ENCODE peak calls at places on chromosomes 1 and 21, in nine cellular contexts. W, Y, J, H, A, K, Z, T and M are unnamed samples.
A peak's percentile ranks its signal among the peaks of the same experiment; 100 is the strongest.

GRCh38 chr1:25477448-25478034 is 46.8 kb downstream of the MACO1 start:
- DNase-seq in K (no peak), Z (no peak), H (no peak), A (no peak), J (no peak), Y (no peak), W (no peak), T (no peak), M (no peak)

GRCh38 chr21:44952929-44953627 is 13.2 kb downstream of the SLX9 start:
- DNase-seq in T (no peak), Z (no peak), Y (no peak), K (no peak), W (no peak), A (no peak), H (no peak), J (no peak), M (no peak)

GRCh38 chr1:33082575-33083112 is 1.7 kb downstream of the AZIN2 start:
- DNase-seq in K (peak; percentile 39), W (no peak), A (no peak), T (no peak), H (no peak), Y (no peak), J (no peak), Z (no peak), M (no peak)

GRCh38 chr1:154272999-154273563 is 652 bp downstream of the HAX1 start:
- DNase-seq in T (no peak), K (no peak), Z (no peak), H (no peak), W (peak; percentile 13), A (no peak), Y (no peak), J (no peak), M (no peak)

GRCh38 chr1:32337855-32338636 is 2.0 kb upstream of the MARCKSL1 start:
- DNase-seq in Z (no peak), Y (peak; percentile 46), H (no peak), K (peak; percentile 31), J (peak; percentile 66), T (no peak), A (no peak), W (no peak), M (peak; percentile 77)

GRCh38 chr21:29305561-29305960 is 6.8 kb downstream of the BACH1 start:
- DNase-seq in Y (no peak), J (no peak), W (no peak), A (no peak), Z (no peak), K (no peak), T (no peak), H (no peak), M (no peak)

GRCh38 chr1:111989531-111990025 is at the start of gene KCND3:
- DNase-seq in Z (no peak), W (peak; percentile 80), T (no peak), Y (peak; percentile 36), A (no peak), K (peak; percentile 3), J (no peak), H (no peak), M (no peak)

GRCh38 chr1:91511386-91511785 is 10.7 kb downstream of the CDC7 start:
- DNase-seq in J (no peak), A (peak; percentile 25), T (peak; percentile 32), W (peak; percentile 42), Y (no peak), H (no peak), K (peak; percentile 68), Z (peak; percentile 2), M (peak; percentile 47)

GRCh38 chr1:96782861-96783260 is 61.3 kb downstream of the PTBP2 start:
- DNase-seq in H (no peak), K (peak; percentile 52), J (no peak), T (no peak), W (peak; percentile 20), Z (no peak), Y (no peak), A (no peak), M (no peak)

GRCh38 chr1:19036049-19036546 is 79.6 kb upstream of the IFFO2 start:
- DNase-seq in H (no peak), J (no peak), T (no peak), Z (no peak), Y (no peak), A (no peak), K (no peak), W (no peak), M (no peak)

GRCh38 chr1:176448340-176448739 is 14.6 kb upstream of the PAPPA2 start:
- DNase-seq in J (no peak), W (no peak), Y (no peak), A (no peak), K (no peak), H (no peak), T (no peak), Z (no peak), M (no peak)

GRCh38 chr1:24189528-24189927 is 2.4 kb upstream of the IFNLR1 start:
- DNase-seq in T (no peak), Y (peak; percentile 28), Z (no peak), A (no peak), H (no peak), W (no peak), K (no peak), J (peak; percentile 80), M (peak; percentile 65)

GRCh38 chr1:186330758-186331157 is 44.3 kb downstream of the TPR start:
- DNase-seq in J (no peak), W (no peak), H (no peak), T (no peak), A (no peak), Z (no peak), K (no peak), Y (no peak), M (peak; percentile 5)

GRCh38 chr21:39441502-39442475 is 3.8 kb downstream of the LCA5L start:
- DNase-seq in K (peak; percentile 68), T (peak; percentile 28), W (peak; percentile 67), J (no peak), H (peak; percentile 27), Y (peak; percentile 40), A (no peak), Z (peak; percentile 15), M (peak; percentile 70)

GRCh38 chr21:40952551-40953330 is 105.8 kb upstream of the DSCAM start:
- DNase-seq in J (no peak), T (no peak), K (no peak), H (no peak), A (no peak), Y (no peak), Z (no peak), W (no peak), M (no peak)

GRCh38 chr1:26993237-26994019 is at the start of gene TRNP1:
- DNase-seq in Z (peak; percentile 30), H (peak; percentile 33), J (no peak), Y (peak; percentile 82), W (peak; percentile 99), T (peak; percentile 63), A (no peak), K (peak; percentile 78), M (peak; percentile 79)

GRCh38 chr1:178262101-178262500 is 168.2 kb downstream of the RASAL2 start:
- DNase-seq in J (no peak), W (no peak), H (no peak), Y (no peak), A (peak; percentile 43), K (peak; percentile 92), T (no peak), Z (peak; percentile 89), M (no peak)

GRCh38 chr1:164921493-164921892 is 362.5 kb downstream of the PBX1 start:
- DNase-seq in Y (no peak), H (no peak), Z (no peak), T (no peak), W (no peak), K (no peak), J (no peak), A (no peak), M (no peak)

GRCh38 chr1:163870666-163871065 is 548.9 kb downstream of the NUF2 start:
- DNase-seq in Z (no peak), A (no peak), K (no peak), H (no peak), W (peak; percentile 42), J (no peak), T (no peak), Y (no peak), M (no peak)

GRCh38 chr1:184296466-184297243 is 90.2 kb upstream of the C1orf21 start:
- DNase-seq in J (no peak), H (no peak), Z (no peak), T (peak; percentile 83), W (peak; percentile 72), Y (peak; percentile 94), K (peak; percentile 91), A (peak; percentile 90), M (no peak)

GRCh38 chr1:46621930-46622329 is 5.3 kb upstream of the MOB3C start:
- DNase-seq in W (no peak), Y (no peak), K (no peak), H (no peak), Z (no peak), T (no peak), J (no peak), A (no peak), M (no peak)

GRCh38 chr1:208880433-208881100 is 636.4 kb upstream of the PLXNA2 start:
- DNase-seq in Z (no peak), H (no peak), J (no peak), Y (no peak), A (no peak), T (no peak), W (no peak), K (no peak), M (no peak)

GRCh38 chr1:31760901-31761470 is 3.2 kb downstream of the ADGRB2 start:
- DNase-seq in T (no peak), Y (peak; percentile 62), H (peak; percentile 65), Z (no peak), K (peak; percentile 60), W (peak; percentile 92), J (no peak), A (no peak), M (peak; percentile 81)

GRCh38 chr1:109767596-109768334 is 4.0 kb upstream of the EPS8L3 start:
- DNase-seq in A (no peak), W (no peak), Z (no peak), Y (peak; percentile 1), H (no peak), K (no peak), J (no peak), T (no peak), M (no peak)

GRCh38 chr1:34398205-34398915 is 221.7 kb downstream of the C1orf94 start:
- DNase-seq in W (no peak), J (no peak), Y (no peak), H (no peak), T (no peak), A (no peak), K (no peak), Z (no peak), M (no peak)

GRCh38 chr1:26237230-26237966 is 3.4 kb downstream of the CEP85 start:
- DNase-seq in T (no peak), A (no peak), H (no peak), Y (no peak), K (peak; percentile 33), J (no peak), Z (no peak), W (no peak), M (peak; percentile 53)

GRCh38 chr1:247415423-247416361 is at the start of gene NLRP3:
- DNase-seq in K (no peak), W (no peak), T (no peak), Y (peak; percentile 55), A (no peak), Z (no peak), H (peak; percentile 8), J (no peak), M (peak; percentile 92)